ENCODE peak calls at places on chromosomes 16 and 17, in six cellular contexts. L is GM12892, Y is ovary, J is H54, U is stomach, N is Peyer's patch. H is an unnamed sample.
A peak's percentile ranks its signal among the peaks of the same experiment; 100 is the strongest.

GRCh38 chr17:43905985-43906852 is 1.1 kb downstream of the MPP2 start:
- DNase-seq in L (no peak), Y (peak; percentile 66), J (peak; percentile 47), U (peak; percentile 74), N (peak; percentile 78), H (no peak)

GRCh38 chr17:75749545-75750389 is 15.2 kb downstream of the GALK1 start:
- DNase-seq in L (peak; percentile 82), Y (peak; percentile 84), J (peak; percentile 90), U (peak; percentile 89), N (peak; percentile 95), H (no peak)

GRCh38 chr17:15261063-15261817 is 3.9 kb downstream of the PMP22 start:
- DNase-seq in L (no peak), Y (peak; percentile 59), J (peak; percentile 35), U (peak; percentile 36), N (peak; percentile 60), H (peak; percentile 89)

GRCh38 chr16:15857779-15858560 is 1.1 kb upstream of the MYH11 start:
- DNase-seq in L (no peak), Y (peak; percentile 46), J (peak; percentile 29), U (peak; percentile 27), N (peak; percentile 47), H (no peak)

GRCh38 chr17:40319651-40320550 is 10.9 kb downstream of the RARA start:
- DNase-seq in L (no peak), Y (no peak), J (no peak), U (peak; percentile 59), N (peak; percentile 84), H (no peak)

GRCh38 chr17:81480140-81480917 is 32.3 kb downstream of the ACTG1 start:
- DNase-seq in L (no peak), Y (peak; percentile 50), J (peak; percentile 59), U (no peak), N (no peak), H (no peak)

GRCh38 chr17:58176200-58176599 is 9.4 kb downstream of the OR4D2 start:
- DNase-seq in L (no peak), Y (no peak), J (no peak), U (no peak), N (no peak), H (no peak)

GRCh38 chr17:40953876-40954275 is 12.9 kb downstream of the KRT39 start:
- DNase-seq in L (no peak), Y (no peak), J (no peak), U (no peak), N (no peak), H (no peak)

GRCh38 chr16:57422026-57422944 is 17.7 kb downstream of the CCL17 start:
- DNase-seq in L (no peak), Y (peak; percentile 31), J (peak; percentile 27), U (peak; percentile 52), N (peak; percentile 62), H (no peak)

GRCh38 chr17:3965123-3965800 is 1.0 kb upstream of the ATP2A3 start:
- DNase-seq in L (peak; percentile 78), Y (no peak), J (peak; percentile 90), U (peak; percentile 83), N (peak; percentile 92), H (no peak)

GRCh38 chr17:35152741-35153140 is 5.1 kb downstream of the UNC45B start:
- DNase-seq in L (no peak), Y (no peak), J (no peak), U (no peak), N (no peak), H (no peak)

GRCh38 chr17:50129946-50130777 is at the start of gene SAMD14:
- DNase-seq in L (peak; percentile 71), Y (no peak), J (no peak), U (no peak), N (no peak), H (no peak)

GRCh38 chr16:21973945-21974344 is 20.8 kb downstream of the UQCRC2 start:
- DNase-seq in L (no peak), Y (no peak), J (no peak), U (no peak), N (no peak), H (no peak)

GRCh38 chr16:51408357-51408756 is 257.3 kb upstream of the SALL1 start:
- DNase-seq in L (no peak), Y (no peak), J (peak; percentile 12), U (no peak), N (no peak), H (no peak)

GRCh38 chr16:2782583-2783351 is 4.6 kb downstream of the PRSS33 start:
- DNase-seq in L (no peak), Y (no peak), J (no peak), U (no peak), N (peak; percentile 36), H (no peak)

GRCh38 chr17:69525920-69526841 is 111.7 kb downstream of the MAP2K6 start:
- DNase-seq in L (no peak), Y (no peak), J (no peak), U (peak; percentile 37), N (peak; percentile 81), H (no peak)

GRCh38 chr16:4217246-4218131 is 24.4 kb downstream of the SRL start:
- DNase-seq in L (no peak), Y (peak; percentile 82), J (no peak), U (no peak), N (no peak), H (no peak)

GRCh38 chr16:13084331-13084730 is 182.9 kb downstream of the SHISA9 start:
- DNase-seq in L (no peak), Y (no peak), J (no peak), U (no peak), N (no peak), H (no peak)

GRCh38 chr17:76248013-76248782 is 7.9 kb upstream of the RNF157 start:
- DNase-seq in L (no peak), Y (no peak), J (no peak), U (peak; percentile 28), N (peak; percentile 44), H (no peak)

GRCh38 chr17:1203111-1203966 is 23.6 kb upstream of the ABR start:
- DNase-seq in L (no peak), Y (peak; percentile 52), J (peak; percentile 75), U (peak; percentile 68), N (peak; percentile 75), H (no peak)

GRCh38 chr16:84658690-84659089 is 10.4 kb downstream of the KLHL36 start:
- DNase-seq in L (no peak), Y (no peak), J (no peak), U (no peak), N (no peak), H (no peak)

GRCh38 chr17:20997711-20998570 is 44.9 kb downstream of the USP22 start:
- DNase-seq in L (no peak), Y (no peak), J (no peak), U (no peak), N (peak; percentile 40), H (no peak)

GRCh38 chr17:45172541-45173286 is 11.0 kb downstream of the HEXIM2 start:
- DNase-seq in L (no peak), Y (peak; percentile 49), J (peak; percentile 88), U (peak; percentile 69), N (peak; percentile 77), H (no peak)

GRCh38 chr17:45170976-45171337 is 9.3 kb downstream of the HEXIM2 start:
- DNase-seq in L (no peak), Y (no peak), J (peak; percentile 81), U (peak; percentile 31), N (peak; percentile 63), H (no peak)

GRCh38 chr17:45172232-45172540 is 10.5 kb downstream of the HEXIM2 start:
- DNase-seq in L (no peak), Y (no peak), J (no peak), U (no peak), N (no peak), H (no peak)

GRCh38 chr17:45170280-45170975 is 8.8 kb downstream of the HEXIM2 start:
- DNase-seq in L (no peak), Y (no peak), J (no peak), U (no peak), N (no peak), H (no peak)

DNA sequence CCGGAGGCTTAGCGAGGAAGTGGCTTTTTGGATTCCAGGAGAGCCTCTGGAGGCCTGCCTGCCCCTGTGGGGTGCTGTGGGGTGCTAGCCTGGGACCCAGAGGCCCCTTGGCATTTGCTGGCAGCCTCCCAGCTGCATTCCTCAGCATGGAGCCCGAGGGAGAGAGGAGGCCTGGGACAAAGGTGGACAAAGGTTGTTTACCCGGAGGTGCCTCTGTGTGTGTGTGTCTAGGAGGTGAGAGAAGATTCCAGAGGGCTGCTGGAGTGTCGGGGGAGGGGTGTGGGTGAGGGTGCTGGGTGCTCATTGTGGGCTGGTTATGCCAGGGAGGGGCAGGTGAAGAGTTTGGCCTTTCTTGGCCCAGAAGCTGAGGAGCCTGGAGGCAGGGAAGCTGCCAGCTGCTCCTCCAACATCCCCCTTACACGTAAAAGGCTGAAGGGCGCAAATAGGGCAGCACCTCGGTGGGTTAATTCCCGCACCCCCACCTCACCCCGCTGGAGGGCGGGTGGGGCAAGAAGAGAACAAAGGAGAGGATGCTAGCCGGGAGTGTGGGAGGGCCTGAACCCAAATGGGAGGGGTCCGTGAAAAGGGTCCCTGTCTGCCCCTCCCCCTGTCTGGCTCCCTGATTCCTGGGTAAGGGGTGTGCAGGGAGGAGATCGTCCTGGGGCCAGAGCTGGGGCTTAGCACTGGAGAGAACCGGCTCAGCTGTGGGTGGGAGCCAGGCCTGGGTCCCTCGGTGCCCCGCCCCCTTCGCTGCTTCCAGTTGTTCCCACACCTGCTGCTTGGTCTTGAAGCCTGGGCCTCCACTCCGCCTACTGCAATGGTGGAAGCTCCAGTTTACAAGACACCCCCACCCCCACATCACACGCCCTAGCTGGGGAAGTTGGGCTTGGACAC is 9.9 kb downstream of the HEXIM2 start:
- DNase-seq in L (no peak), Y (no peak), J (peak; percentile 73), U (peak; percentile 27), N (peak; percentile 71), H (no peak)
- TF ChIP-seq POLR2A in L (no peak), Y (no peak), J (peak; percentile 36), U (no peak), N (no peak), H (no peak)

DNA sequence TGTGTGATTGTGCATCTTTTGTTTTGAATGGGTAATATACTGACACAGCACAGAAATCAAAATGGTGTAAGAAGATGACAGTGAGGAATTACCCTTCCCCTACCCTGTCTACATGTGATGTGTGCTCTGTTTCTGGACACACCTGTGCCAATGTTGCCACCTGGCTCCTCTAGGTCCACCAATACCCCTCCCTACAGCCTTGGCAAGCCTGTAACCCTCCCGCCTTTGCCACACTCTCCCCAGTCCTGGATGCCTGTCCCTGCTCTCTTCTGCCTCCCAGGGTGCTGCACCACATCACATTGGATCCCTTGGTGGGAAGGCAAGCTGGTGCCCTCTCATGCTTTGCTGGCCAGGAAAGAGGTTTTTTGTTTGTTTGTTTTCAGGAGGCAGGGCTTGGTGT is 289.5 kb upstream of the N4BP1 start:
- DNase-seq in L (no peak), Y (no peak), J (no peak), U (no peak), N (no peak), H (no peak)
- TF ChIP-seq POLR2A in L (no peak), Y (no peak), J (no peak), U (no peak), N (no peak), H (no peak)

DNA sequence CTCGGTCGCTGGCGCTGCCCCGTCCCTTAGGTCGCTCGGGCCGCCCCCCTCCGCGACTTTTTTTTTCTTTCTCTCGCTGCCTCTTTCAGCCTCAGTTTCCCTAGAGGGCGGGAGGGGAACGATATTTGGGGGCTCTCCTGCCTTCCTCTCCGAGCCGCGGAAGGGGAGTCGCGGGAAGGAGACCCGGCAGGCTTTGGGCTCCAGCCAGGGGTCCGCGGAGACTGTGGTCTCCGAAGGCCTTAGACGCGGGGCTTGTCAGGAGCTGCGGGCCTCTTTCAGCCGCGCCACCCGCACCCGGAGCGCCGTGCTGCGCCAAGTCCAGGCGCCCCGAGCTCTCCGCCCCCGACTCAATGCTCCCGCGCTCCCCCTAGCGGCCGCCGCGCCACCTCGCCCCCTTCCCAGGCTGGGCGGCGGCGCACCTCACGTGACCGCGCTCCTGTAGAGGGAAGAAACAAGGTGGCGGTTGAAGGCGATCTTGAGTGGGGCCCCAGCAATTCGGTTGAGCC is at the start of gene LRRC37B:
- DNase-seq in L (peak; percentile 73), Y (peak; percentile 84), J (peak; percentile 80), U (peak; percentile 91), N (peak; percentile 95), H (no peak)
- TF ChIP-seq POLR2A in L (peak; percentile 44), Y (no peak), J (peak; percentile 72), U (no peak), N (peak; percentile 37), H (no peak)

GRCh38 chr17:17042851-17043667 is 802 bp downstream of the MPRIP start:
- DNase-seq in L (no peak), Y (peak; percentile 26), J (peak; percentile 43), U (no peak), N (peak; percentile 53), H (no peak)
- TF ChIP-seq POLR2A in L (no peak), Y (no peak), J (no peak), U (no peak), N (no peak), H (peak; percentile 3)